ENCODE peak calls at places on chromosomes 3 and 15, in nine cellular contexts. P, D, O, Q, B, F, N, Y and K are unnamed samples.

GRCh38 chr3:43765417-43766030 is 74.8 kb downstream of the ABHD5 start:
- DNase-seq in P (no peak), D (no peak), O (no peak), Q (no peak), B (no peak), F (no peak), N (no peak), Y (no peak), K (no peak)

GRCh38 chr3:69855436-69856162 is 116.3 kb downstream of the MITF start:
- DNase-seq in P (peak), D (peak), O (no peak), Q (no peak), B (peak), F (no peak), N (no peak), Y (no peak), K (no peak)

GRCh38 chr3:115217678-115218451 is 70.8 kb upstream of the ZBTB20 start:
- DNase-seq in P (peak), D (peak), O (peak), Q (no peak), B (peak), F (peak), N (no peak), Y (no peak), K (no peak)

GRCh38 chr3:37074178-37074577 is 80.9 kb downstream of the MLH1 start:
- DNase-seq in P (no peak), D (no peak), O (no peak), Q (no peak), B (no peak), F (no peak), N (no peak), Y (no peak), K (no peak)

GRCh38 chr3:42500909-42501308 is 1.5 kb upstream of the VIPR1 start:
- DNase-seq in P (no peak), D (no peak), O (no peak), Q (no peak), B (no peak), F (no peak), N (no peak), Y (peak), K (peak)

GRCh38 chr15:68584704-68585573 is 6.1 kb downstream of the CORO2B start:
- DNase-seq in P (no peak), D (no peak), O (no peak), Q (no peak), B (no peak), F (no peak), N (no peak), Y (no peak), K (no peak)

GRCh38 chr3:160754371-160754854 is 1.6 kb upstream of the PPM1L start:
- DNase-seq in P (no peak), D (peak), O (peak), Q (peak), B (peak), F (no peak), N (no peak), Y (peak), K (no peak)

GRCh38 chr3:14508966-14509795 is 31.0 kb downstream of the GRIP2 start:
- DNase-seq in P (peak), D (peak), O (peak), Q (no peak), B (peak), F (peak), N (no peak), Y (peak), K (peak)

GRCh38 chr15:94963953-94964352 is 732.6 kb downstream of the MCTP2 start:
- DNase-seq in P (no peak), D (no peak), O (no peak), Q (no peak), B (no peak), F (no peak), N (no peak), Y (no peak), K (no peak)

GRCh38 chr15:62219799-62220198 is 54.7 kb upstream of the C2CD4B start:
- DNase-seq in P (no peak), D (no peak), O (no peak), Q (no peak), B (no peak), F (no peak), N (peak), Y (no peak), K (no peak)

GRCh38 chr15:88348579-88349255 is 92.2 kb upstream of the NTRK3 start:
- DNase-seq in P (no peak), D (no peak), O (no peak), Q (no peak), B (no peak), F (no peak), N (no peak), Y (no peak), K (no peak)

GRCh38 chr3:195847061-195847950 is 35.6 kb upstream of the MUC4 start:
- DNase-seq in P (peak), D (no peak), O (no peak), Q (no peak), B (no peak), F (peak), N (no peak), Y (no peak), K (peak)

GRCh38 chr3:66763294-66763693 is 234.8 kb upstream of the KBTBD8 start:
- DNase-seq in P (no peak), D (no peak), O (no peak), Q (no peak), B (no peak), F (no peak), N (no peak), Y (peak), K (no peak)

GRCh38 chr15:66701422-66702034 is 508 bp upstream of the SMAD6 start:
- DNase-seq in P (peak), D (peak), O (peak), Q (no peak), B (no peak), F (peak), N (no peak), Y (no peak), K (no peak)

GRCh38 chr15:85329561-85330421 is 50.6 kb upstream of the AKAP13 start:
- DNase-seq in P (peak), D (peak), O (no peak), Q (no peak), B (no peak), F (no peak), N (peak), Y (no peak), K (peak)

GRCh38 chr3:50550079-50550736 is 17.3 kb downstream of the C3orf18 start:
- DNase-seq in P (peak), D (peak), O (peak), Q (no peak), B (peak), F (no peak), N (no peak), Y (no peak), K (peak)

GRCh38 chr3:54122802-54123537 is 618 bp downstream of the CACNA2D3 start:
- DNase-seq in P (no peak), D (no peak), O (peak), Q (no peak), B (no peak), F (no peak), N (peak), Y (no peak), K (no peak)

GRCh38 chr3:67329358-67329757 is 325.1 kb downstream of the SUCLG2 start:
- DNase-seq in P (no peak), D (no peak), O (no peak), Q (no peak), B (no peak), F (no peak), N (no peak), Y (no peak), K (no peak)

GRCh38 chr15:70248116-70249025 is 150.7 kb upstream of the TLE3 start:
- DNase-seq in P (no peak), D (no peak), O (no peak), Q (no peak), B (no peak), F (no peak), N (no peak), Y (peak), K (peak)

GRCh38 chr3:116059421-116060096 is 385.7 kb downstream of the LSAMP start:
- DNase-seq in P (peak), D (peak), O (no peak), Q (no peak), B (no peak), F (peak), N (no peak), Y (no peak), K (no peak)

GRCh38 chr3:34008836-34009479 is 210.5 kb downstream of the PDCD6IP start:
- DNase-seq in P (no peak), D (no peak), O (no peak), Q (no peak), B (no peak), F (no peak), N (no peak), Y (no peak), K (no peak)

GRCh38 chr3:182568206-182568605 is 225.1 kb upstream of the ATP11B start:
- DNase-seq in P (no peak), D (no peak), O (no peak), Q (no peak), B (no peak), F (no peak), N (no peak), Y (no peak), K (no peak)

GRCh38 chr15:29822100-29822684 is at the start of gene TJP1:
- DNase-seq in P (peak), D (peak), O (peak), Q (no peak), B (peak), F (peak), N (peak), Y (peak), K (peak)
- TF ChIP-seq POLR2A in P (peak), D (peak), O (peak), Q (peak), B (peak), F (peak), N (peak), Y (no peak), K (peak)

GRCh38 chr15:42405876-42406482 is 46.7 kb downstream of the CAPN3 start:
- DNase-seq in P (no peak), D (peak), O (no peak), Q (no peak), B (no peak), F (no peak), N (no peak), Y (no peak), K (no peak)

GRCh38 chr15:42404461-42405235 is 45.3 kb downstream of the CAPN3 start:
- DNase-seq in P (no peak), D (no peak), O (no peak), Q (no peak), B (no peak), F (no peak), N (no peak), Y (peak), K (no peak)

GRCh38 chr15:42403389-42403788 is 44.1 kb downstream of the CAPN3 start:
- DNase-seq in P (no peak), D (no peak), O (no peak), Q (no peak), B (no peak), F (no peak), N (no peak), Y (no peak), K (no peak)

GRCh38 chr15:42402806-42403205 is 43.5 kb downstream of the CAPN3 start:
- DNase-seq in P (no peak), D (no peak), O (no peak), Q (no peak), B (no peak), F (no peak), N (no peak), Y (no peak), K (no peak)

DNA sequence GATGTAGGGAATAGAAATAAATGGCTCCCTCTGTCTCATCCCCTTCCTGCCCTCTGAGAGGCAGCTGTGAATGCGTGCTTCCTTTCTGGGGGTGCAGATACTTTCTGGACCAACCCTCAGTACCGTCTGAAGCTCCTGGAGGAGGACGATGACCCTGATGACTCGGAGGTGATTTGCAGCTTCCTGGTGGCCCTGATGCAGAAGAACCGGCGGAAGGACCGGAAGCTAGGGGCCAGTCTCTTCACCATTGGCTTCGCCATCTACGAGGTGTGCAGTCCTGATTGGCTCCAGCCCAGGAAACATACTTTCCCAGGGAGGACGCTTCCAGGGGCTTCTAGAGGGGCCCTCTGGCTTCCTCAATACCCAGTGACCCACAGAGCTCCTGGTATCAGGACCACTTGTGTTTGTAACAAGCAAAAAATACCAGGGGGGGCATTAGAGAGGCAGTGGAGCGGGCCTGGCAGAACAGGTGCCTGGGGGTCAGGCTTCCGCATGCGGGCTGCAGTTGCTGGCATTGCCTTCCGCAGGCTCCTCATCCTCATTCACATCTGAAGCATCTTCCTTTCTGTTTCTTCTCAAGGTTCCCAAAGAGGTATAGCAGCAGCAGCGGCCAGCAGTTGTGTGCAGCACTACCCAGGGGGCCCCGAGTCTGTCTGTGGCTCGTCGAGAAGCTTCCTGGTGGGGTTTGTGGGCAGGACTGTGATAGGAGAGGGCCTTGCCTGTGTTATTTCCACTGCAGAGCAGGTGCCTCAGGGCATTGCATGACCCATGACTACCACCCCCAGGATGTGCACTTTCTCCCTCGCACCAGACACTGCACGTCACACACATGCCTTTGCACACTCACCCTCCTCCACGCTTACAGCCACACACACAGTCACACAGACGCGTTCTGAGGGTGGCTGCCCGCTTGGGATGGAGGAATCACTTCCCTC is 42.5 kb downstream of the CAPN3 start:
- DNase-seq in P (no peak), D (no peak), O (no peak), Q (no peak), B (peak), F (no peak), N (no peak), Y (no peak), K (no peak)
- TF ChIP-seq POLR2A in P (no peak), D (no peak), O (no peak), Q (no peak), B (no peak), F (no peak), N (no peak), Y (no peak), K (no peak)

DNA sequence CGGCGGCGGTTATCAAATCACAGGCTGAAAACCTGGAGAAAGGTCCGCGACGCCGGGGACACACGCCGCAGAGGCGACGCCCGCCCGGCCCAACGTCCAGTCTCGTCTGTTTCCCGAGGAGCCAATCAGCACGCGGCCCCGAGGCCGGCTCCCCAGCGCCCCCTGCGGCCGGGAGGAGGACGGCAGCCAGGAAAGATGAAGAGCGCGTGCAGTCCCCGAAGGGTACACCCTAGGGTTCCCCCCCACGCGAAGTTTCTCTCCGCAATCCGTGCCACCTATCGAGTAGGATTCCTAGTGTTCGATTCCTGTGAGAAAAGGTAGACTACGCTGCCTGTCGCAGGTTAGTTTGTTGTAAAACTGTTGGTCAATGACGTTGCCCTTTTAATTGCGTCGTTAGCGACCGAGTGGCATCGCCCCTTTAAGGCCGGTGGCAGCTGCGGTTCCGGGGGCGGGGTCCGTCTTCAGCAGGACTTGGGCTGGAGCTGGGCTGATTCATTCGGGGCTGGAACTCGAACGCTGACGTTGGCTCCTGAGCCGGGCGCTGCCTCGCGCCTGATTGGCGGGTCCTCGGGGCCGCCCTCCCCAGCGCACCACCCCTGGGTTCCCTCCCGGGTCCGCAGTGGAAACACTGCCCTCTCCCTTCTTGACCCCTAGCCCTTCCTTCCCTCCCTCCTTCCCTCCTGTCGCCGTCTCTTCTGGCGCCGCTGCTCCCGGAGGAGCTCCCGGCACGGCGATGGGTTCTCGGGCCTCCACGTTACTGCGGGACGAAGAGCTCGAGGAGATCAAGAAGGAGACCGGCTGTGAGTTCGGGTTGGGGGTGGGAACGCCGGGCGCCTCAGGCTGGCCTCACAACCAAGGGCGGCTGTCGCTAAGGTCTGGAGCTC is at the start of the genes CHP1 and EXD1:
- DNase-seq in P (peak), D (peak), O (peak), Q (peak), B (peak), F (peak), N (peak), Y (peak), K (peak)
- TF ChIP-seq POLR2A in P (peak), D (peak), O (peak), Q (peak), B (peak), F (peak), N (peak), Y (peak), K (peak)

GRCh38 chr3:139323146-139323545 is 20.7 kb upstream of the MRPS22 start:
- DNase-seq in P (no peak), D (no peak), O (no peak), Q (no peak), B (no peak), F (no peak), N (no peak), Y (no peak), K (no peak)
- TF ChIP-seq POLR2A in P (no peak), D (no peak), O (no peak), Q (no peak), B (no peak), F (no peak), N (no peak), Y (no peak), K (no peak)

GRCh38 chr15:89893696-89894450 is at the start of gene AP3S2:
- DNase-seq in P (peak), D (peak), O (peak), Q (peak), B (peak), F (peak), N (peak), Y (peak), K (peak)
- TF ChIP-seq POLR2A in P (peak), D (peak), O (peak), Q (no peak), B (peak), F (peak), N (peak), Y (no peak), K (peak)

GRCh38 chr15:40328176-40328575 is 4.7 kb downstream of the INAFM2 start:
- DNase-seq in P (no peak), D (no peak), O (no peak), Q (no peak), B (peak), F (no peak), N (no peak), Y (no peak), K (no peak)
- TF ChIP-seq POLR2A in P (no peak), D (no peak), O (no peak), Q (no peak), B (no peak), F (no peak), N (no peak), Y (no peak), K (no peak)

GRCh38 chr3:103385991-103386390 is 951.2 kb downstream of the ZPLD1 start:
- DNase-seq in P (no peak), D (no peak), O (no peak), Q (no peak), B (no peak), F (no peak), N (no peak), Y (no peak), K (no peak)

GRCh38 chr3:103381286-103381685 is 946.5 kb downstream of the ZPLD1 start:
- DNase-seq in P (no peak), D (no peak), O (no peak), Q (no peak), B (no peak), F (no peak), N (no peak), Y (no peak), K (no peak)

DNA sequence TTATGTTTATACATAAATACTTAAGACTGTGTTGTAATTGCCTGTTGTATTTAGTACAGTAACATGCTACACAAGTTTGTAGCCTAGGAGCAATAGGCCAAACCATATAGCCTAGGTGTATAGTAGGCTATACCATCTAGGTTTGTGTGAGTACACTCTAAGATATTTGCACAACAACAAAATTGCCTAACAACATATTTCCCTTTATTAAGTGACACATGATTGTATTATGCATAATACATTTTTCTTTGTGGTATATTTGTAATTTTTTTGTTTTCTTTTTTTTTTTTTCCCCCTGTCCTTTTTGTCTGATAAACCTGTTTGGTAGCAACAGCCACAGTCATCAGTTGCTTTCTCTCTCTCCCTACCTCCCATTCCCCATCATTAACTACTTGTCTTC is 945.6 kb downstream of the ZPLD1 start:
- DNase-seq in P (no peak), D (no peak), O (no peak), Q (no peak), B (no peak), F (no peak), N (no peak), Y (no peak), K (no peak)
- TF ChIP-seq POLR2A in P (no peak), D (no peak), O (no peak), Q (no peak), B (no peak), F (no peak), N (no peak), Y (no peak), K (no peak)

GRCh38 chr15:41774873-41775417 is 661 bp downstream of the MAPKBP1 start:
- DNase-seq in P (no peak), D (no peak), O (no peak), Q (no peak), B (no peak), F (no peak), N (no peak), Y (no peak), K (no peak)

GRCh38 chr15:41773729-41774061 is 589 bp upstream of the MAPKBP1 start:
- DNase-seq in P (no peak), D (no peak), O (no peak), Q (no peak), B (no peak), F (no peak), N (no peak), Y (no peak), K (no peak)

GRCh38 chr15:41773332-41773728 is 954 bp upstream of the MAPKBP1 start:
- DNase-seq in P (no peak), D (no peak), O (no peak), Q (no peak), B (no peak), F (no peak), N (no peak), Y (no peak), K (no peak)

GRCh38 chr15:41775651-41776050 is 1.4 kb downstream of the MAPKBP1 start:
- DNase-seq in P (no peak), D (no peak), O (no peak), Q (no peak), B (no peak), F (no peak), N (peak), Y (no peak), K (no peak)

GRCh38 chr15:41774062-41774872 is at the start of gene MAPKBP1:
- DNase-seq in P (peak), D (peak), O (peak), Q (peak), B (peak), F (peak), N (peak), Y (peak), K (peak)
- TF ChIP-seq POLR2A in P (peak), D (peak), O (peak), Q (no peak), B (no peak), F (peak), N (peak), Y (no peak), K (peak)